ENCODE peak calls at places on chromosomes 6 and 20, in six cellular contexts. S is B cell, F is brain microvascular endothelial cell, U is GM13977, J is heart left ventricle, C is neural crest cell. L is an unnamed sample.

GRCh38 chr20:18913701-18914100 is 100.1 kb downstream of the SCP2D1 start:
- DNase-seq in S (no peak), F (no peak), U (no peak), J (no peak), C (no peak), L (no peak)

GRCh38 chr6:89482136-89482535 is 49.2 kb downstream of the ANKRD6 start:
- DNase-seq in S (no peak), F (no peak), U (no peak), J (no peak), C (no peak), L (no peak)

GRCh38 chr6:31920803-31921202 is 6.7 kb upstream of the C2 start:
- DNase-seq in S (no peak), F (no peak), U (no peak), J (no peak), C (no peak), L (no peak)

GRCh38 chr6:147438758-147439528 is 69.5 kb upstream of the SAMD5 start:
- DNase-seq in S (no peak), F (no peak), U (no peak), J (no peak), C (no peak), L (no peak)

GRCh38 chr6:31969712-31970603 is 2.0 kb downstream of the DXO start:
- DNase-seq in S (no peak), F (peak; percentile 36), U (no peak), J (no peak), C (no peak), L (no peak)

GRCh38 chr6:77131426-77131825 is 331.9 kb downstream of the HTR1B start:
- DNase-seq in S (no peak), F (no peak), U (no peak), J (no peak), C (no peak), L (no peak)

GRCh38 chr6:52497652-52498408 is 77.7 kb downstream of the EFHC1 start:
- DNase-seq in S (peak; percentile 77), F (no peak), U (peak; percentile 63), J (no peak), C (no peak), L (no peak)

GRCh38 chr20:44594730-44595129 is 12.4 kb downstream of the PKIG start:
- DNase-seq in S (no peak), F (peak; percentile 83), U (peak; percentile 50), J (no peak), C (no peak), L (no peak)

GRCh38 chr6:106442351-106442750 is 81.8 kb downstream of the CRYBG1 start:
- DNase-seq in S (no peak), F (no peak), U (no peak), J (no peak), C (no peak), L (no peak)

GRCh38 chr20:24871429-24872213 is 77.4 kb upstream of the CST7 start:
- DNase-seq in S (no peak), F (no peak), U (no peak), J (no peak), C (no peak), L (no peak)

GRCh38 chr20:4283011-4283410 is 267.7 kb upstream of the RNF24 start:
- DNase-seq in S (no peak), F (no peak), U (no peak), J (no peak), C (no peak), L (no peak)

GRCh38 chr6:128731249-128732165 is 151.4 kb upstream of the LAMA2 start:
- DNase-seq in S (no peak), F (peak; percentile 63), U (no peak), J (no peak), C (peak; percentile 9), L (no peak)

GRCh38 chr6:153956807-153957206 is 82.2 kb upstream of the OPRM1 start:
- DNase-seq in S (no peak), F (peak; percentile 46), U (no peak), J (no peak), C (no peak), L (no peak)

GRCh38 chr6:96520039-96520850 is 1.4 kb upstream of the UFL1 start:
- DNase-seq in S (no peak), F (peak; percentile 56), U (no peak), J (no peak), C (no peak), L (no peak)

GRCh38 chr6:87308970-87309369 is 13.4 kb upstream of the SMIM8 start:
- DNase-seq in S (no peak), F (no peak), U (no peak), J (no peak), C (no peak), L (no peak)

GRCh38 chr6:161922631-161923119 is 648.8 kb upstream of the AGPAT4 start:
- DNase-seq in S (no peak), F (peak; percentile 72), U (no peak), J (no peak), C (peak; percentile 9), L (no peak)
- TF ChIP-seq CTCF in S (no peak), F (peak; percentile 70), U (peak; percentile 5), J (peak; percentile 47), C (peak; percentile 35), L (no peak)

GRCh38 chr6:34888874-34889555 is at the start of gene ANKS1A:
- DNase-seq in S (peak; percentile 94), F (peak; percentile 35), U (peak; percentile 87), J (peak; percentile 91), C (peak; percentile 63), L (peak; percentile 87)
- TF ChIP-seq CTCF in S (no peak), F (no peak), U (no peak), J (no peak), C (no peak), L (no peak)

DNA sequence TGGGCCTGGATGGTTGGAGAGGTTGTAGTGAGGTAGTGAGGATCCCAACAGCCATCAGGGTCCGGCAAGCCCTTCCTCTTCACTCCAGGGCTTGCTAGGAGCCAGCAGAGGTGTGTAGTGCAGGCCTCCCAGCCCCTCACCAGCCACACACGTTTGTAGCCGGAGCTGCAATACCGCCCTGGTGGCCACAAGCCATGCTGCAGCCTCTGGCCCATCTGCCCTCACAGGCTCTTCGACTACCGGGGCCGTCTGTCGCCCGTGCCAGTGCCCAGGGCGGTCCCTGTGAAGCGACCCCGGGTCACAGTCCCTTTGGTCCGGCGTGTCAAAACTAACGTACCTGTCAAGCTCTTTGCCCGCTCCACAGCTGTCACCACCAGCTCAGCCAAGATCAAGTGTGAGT is 36.4 kb downstream of the EIF2S2 start:
- DNase-seq in S (no peak), F (no peak), U (no peak), J (no peak), C (no peak), L (no peak)
- TF ChIP-seq CTCF in S (no peak), F (peak; percentile 39), U (no peak), J (no peak), C (peak; percentile 47), L (no peak)

GRCh38 chr20:50380697-50381040 is 129.5 kb upstream of the PTPN1 start:
- DNase-seq in S (no peak), F (peak; percentile 16), U (no peak), J (no peak), C (no peak), L (no peak)
- TF ChIP-seq CTCF in S (no peak), F (peak; percentile 71), U (peak; percentile 14), J (peak; percentile 35), C (peak; percentile 40), L (no peak)

GRCh38 chr6:92806254-92806653 is 613.1 kb downstream of the EPHA7 start:
- DNase-seq in S (no peak), F (no peak), U (no peak), J (no peak), C (no peak), L (no peak)

GRCh38 chr6:92810913-92811312 is 608.4 kb downstream of the EPHA7 start:
- DNase-seq in S (peak; percentile 6), F (peak; percentile 10), U (peak; percentile 63), J (no peak), C (peak; percentile 33), L (no peak)
- TF ChIP-seq CTCF in S (peak; percentile 20), F (peak; percentile 79), U (peak; percentile 68), J (peak; percentile 49), C (peak; percentile 82), L (no peak)

GRCh38 chr6:168711666-168712300 is 270.8 kb downstream of the SMOC2 start:
- DNase-seq in S (no peak), F (no peak), U (no peak), J (no peak), C (no peak), L (no peak)

GRCh38 chr6:168715643-168716481 is 274.9 kb downstream of the SMOC2 start:
- DNase-seq in S (no peak), F (no peak), U (no peak), J (no peak), C (no peak), L (no peak)

GRCh38 chr6:168713013-168713412 is 272.0 kb downstream of the SMOC2 start:
- DNase-seq in S (no peak), F (no peak), U (no peak), J (no peak), C (no peak), L (no peak)

GRCh38 chr6:168714547-168715260 is 273.7 kb downstream of the SMOC2 start:
- DNase-seq in S (no peak), F (no peak), U (no peak), J (no peak), C (no peak), L (no peak)

DNA sequence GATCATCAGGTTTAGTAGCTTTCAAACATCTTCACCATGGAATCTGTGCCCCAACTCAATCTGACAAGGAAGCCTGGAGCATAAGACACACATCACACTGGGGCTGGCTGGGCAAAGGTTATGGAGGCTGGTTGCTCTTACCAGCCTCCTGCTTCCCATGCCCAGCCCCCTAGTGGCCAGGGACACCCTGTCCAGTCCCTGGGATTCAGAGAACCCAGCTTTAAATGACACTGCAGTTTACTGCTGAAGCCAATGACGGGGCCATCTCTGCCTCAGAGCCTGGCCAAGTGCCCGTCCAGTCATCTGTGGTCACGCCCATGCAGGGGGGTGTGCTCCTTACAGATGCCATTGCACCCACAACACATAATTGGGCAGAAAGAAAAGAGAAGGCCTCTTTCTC is 272.9 kb downstream of the SMOC2 start:
- DNase-seq in S (no peak), F (no peak), U (no peak), J (no peak), C (peak; percentile 7), L (no peak)
- TF ChIP-seq CTCF in S (no peak), F (peak; percentile 9), U (no peak), J (peak; percentile 9), C (peak; percentile 58), L (no peak)

GRCh38 chr6:130376921-130377320 is 11.1 kb downstream of the TMEM200A start:
- DNase-seq in S (no peak), F (no peak), U (no peak), J (no peak), C (no peak), L (no peak)

GRCh38 chr6:130381012-130381411 is 15.2 kb downstream of the TMEM200A start:
- DNase-seq in S (no peak), F (no peak), U (no peak), J (no peak), C (no peak), L (no peak)

GRCh38 chr6:130377371-130377770 is 11.6 kb downstream of the TMEM200A start:
- DNase-seq in S (no peak), F (no peak), U (no peak), J (no peak), C (no peak), L (no peak)

GRCh38 chr6:130381459-130382380 is 15.9 kb downstream of the TMEM200A start:
- DNase-seq in S (peak; percentile 12), F (no peak), U (no peak), J (no peak), C (no peak), L (no peak)

DNA sequence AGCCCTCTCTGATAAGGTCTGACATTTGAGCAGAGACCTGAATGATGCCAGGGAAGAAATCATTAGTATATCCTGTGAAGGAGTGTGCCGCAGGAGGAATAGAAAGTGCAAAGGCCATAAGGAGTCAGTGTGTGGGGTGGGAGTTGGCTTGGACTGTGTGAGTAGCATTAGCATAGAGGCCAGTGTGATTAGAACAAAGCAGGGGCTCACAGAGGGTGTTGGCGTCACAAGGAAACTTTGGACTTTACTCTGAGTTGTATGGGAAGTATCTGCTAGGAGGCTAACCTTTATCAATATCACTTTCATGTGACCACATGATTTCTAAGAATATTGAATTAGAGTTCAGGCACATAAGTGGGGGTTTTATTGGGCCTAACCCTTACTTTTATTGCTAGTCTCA is 12.1 kb downstream of the TMEM200A start:
- DNase-seq in S (no peak), F (no peak), U (no peak), J (no peak), C (no peak), L (no peak)
- TF ChIP-seq CTCF in S (no peak), F (no peak), U (no peak), J (no peak), C (no peak), L (no peak)

L was measured in natural killer cell.